ENCODE peak calls at places on chromosomes 3 and 15, in nine cellular contexts. Z is HL-60, X is IMR-90, T is A549, N is D721Med, S is HCT116, O is GM20000, V is Caco-2, J is cardiac fibroblast. I is an unnamed sample.

GRCh38 chr3:127546517-127546916 is 44.0 kb downstream of the TPRA1 start:
- DNase-seq in Z (no peak), X (no peak), T (no peak), N (no peak), S (no peak), O (no peak), V (no peak), J (no peak), I (no peak)

GRCh38 chr3:165545059-165545458 is 292.2 kb downstream of the BCHE start:
- DNase-seq in Z (no peak), X (no peak), T (no peak), N (no peak), S (no peak), O (no peak), V (no peak), J (no peak), I (no peak)

GRCh38 chr15:46589088-46589487 is 954.3 kb downstream of the SQOR start:
- DNase-seq in Z (no peak), X (no peak), T (no peak), N (no peak), S (no peak), O (no peak), V (no peak), J (no peak), I (no peak)

GRCh38 chr3:179063945-179064560 is 7.6 kb downstream of the ZMAT3 start:
- DNase-seq in Z (no peak), X (peak), T (peak), N (no peak), S (no peak), O (no peak), V (no peak), J (no peak), I (no peak)

GRCh38 chr3:81485444-81485865 is 276.0 kb downstream of the GBE1 start:
- DNase-seq in Z (no peak), X (peak), T (no peak), N (no peak), S (no peak), O (peak), V (no peak), J (peak), I (no peak)

GRCh38 chr3:160040181-160040580 is 51.5 kb downstream of the IL12A start:
- DNase-seq in Z (no peak), X (peak), T (no peak), N (no peak), S (no peak), O (no peak), V (no peak), J (no peak), I (no peak)

GRCh38 chr3:184134746-184135148 is 411 bp upstream of the EIF2B5 start:
- DNase-seq in Z (peak), X (no peak), T (no peak), N (no peak), S (no peak), O (no peak), V (no peak), J (no peak), I (no peak)

GRCh38 chr3:157248590-157249425 is 88.9 kb upstream of the CCNL1 start:
- DNase-seq in Z (no peak), X (peak), T (peak), N (no peak), S (peak), O (no peak), V (no peak), J (peak), I (no peak)

GRCh38 chr3:42535981-42536784 is 33.7 kb downstream of the VIPR1 start:
- DNase-seq in Z (peak), X (no peak), T (peak), N (no peak), S (no peak), O (peak), V (peak), J (peak), I (peak)

GRCh38 chr3:106750092-106750491 is 627.1 kb upstream of the CCDC54 start:
- DNase-seq in Z (no peak), X (no peak), T (no peak), N (no peak), S (no peak), O (no peak), V (no peak), J (no peak), I (no peak)

GRCh38 chr15:40103124-40103858 is 5.4 kb downstream of the BMF start:
- DNase-seq in Z (peak), X (peak), T (no peak), N (peak), S (no peak), O (no peak), V (peak), J (peak), I (no peak)

GRCh38 chr3:70726966-70727365 is 414.5 kb upstream of the MDFIC2 start:
- DNase-seq in Z (no peak), X (peak), T (no peak), N (no peak), S (no peak), O (no peak), V (no peak), J (no peak), I (no peak)

GRCh38 chr3:48215876-48216275 is 7.4 kb upstream of the CAMP start:
- DNase-seq in Z (no peak), X (no peak), T (no peak), N (no peak), S (no peak), O (no peak), V (no peak), J (peak), I (no peak)

GRCh38 chr3:13352621-13353131 is 67.4 kb downstream of the NUP210 start:
- DNase-seq in Z (peak), X (peak), T (no peak), N (no peak), S (no peak), O (no peak), V (no peak), J (no peak), I (peak)

GRCh38 chr15:92909131-92909781 is 9.1 kb downstream of the CHD2 start:
- DNase-seq in Z (no peak), X (peak), T (no peak), N (no peak), S (no peak), O (no peak), V (no peak), J (peak), I (no peak)

GRCh38 chr3:108222813-108223307 is 636 bp upstream of the IFT57 start:
- DNase-seq in Z (no peak), X (peak), T (no peak), N (no peak), S (no peak), O (no peak), V (no peak), J (peak), I (no peak)

GRCh38 chr3:13141991-13142412 is 68.8 kb upstream of the IQSEC1 start:
- DNase-seq in Z (peak), X (peak), T (no peak), N (no peak), S (no peak), O (peak), V (peak), J (peak), I (no peak)

GRCh38 chr3:159727506-159727905 is 261.1 kb upstream of the IL12A start:
- DNase-seq in Z (no peak), X (no peak), T (no peak), N (no peak), S (no peak), O (no peak), V (no peak), J (no peak), I (no peak)

GRCh38 chr15:56919708-56920637 is 1.5 kb downstream of the TCF12 start:
- DNase-seq in Z (peak), X (peak), T (peak), N (no peak), S (no peak), O (peak), V (peak), J (peak), I (peak)

GRCh38 chr3:55461896-55462295 is 25.2 kb downstream of the WNT5A start:
- DNase-seq in Z (no peak), X (peak), T (no peak), N (no peak), S (no peak), O (no peak), V (no peak), J (peak), I (no peak)

GRCh38 chr3:169848741-169849140 is 21.0 kb downstream of the LRRC31 start:
- DNase-seq in Z (no peak), X (no peak), T (no peak), N (no peak), S (no peak), O (no peak), V (no peak), J (no peak), I (no peak)

GRCh38 chr3:50139308-50139707 is 15.8 kb upstream of the SEMA3F start:
- DNase-seq in Z (no peak), X (no peak), T (no peak), N (no peak), S (no peak), O (no peak), V (no peak), J (no peak), I (no peak)

GRCh38 chr15:101062471-101063171 is 143.5 kb downstream of the LRRK1 start:
- DNase-seq in Z (no peak), X (no peak), T (no peak), N (no peak), S (no peak), O (peak), V (no peak), J (no peak), I (no peak)

GRCh38 chr3:45832691-45833090 is 9.2 kb downstream of the LZTFL1 start:
- DNase-seq in Z (no peak), X (peak), T (no peak), N (no peak), S (peak), O (no peak), V (peak), J (peak), I (no peak)

GRCh38 chr3:133663569-133664313 is 2.0 kb upstream of the TOPBP1 start:
- DNase-seq in Z (peak), X (peak), T (peak), N (peak), S (peak), O (peak), V (peak), J (peak), I (peak)

GRCh38 chr3:49900491-49901153 is 3.1 kb downstream of the MST1R start:
- DNase-seq in Z (no peak), X (peak), T (peak), N (no peak), S (peak), O (no peak), V (peak), J (peak), I (no peak)

GRCh38 chr3:13746385-13746784 is 133.5 kb downstream of the WNT7A start:
- DNase-seq in Z (no peak), X (no peak), T (no peak), N (no peak), S (no peak), O (no peak), V (no peak), J (no peak), I (no peak)

GRCh38 chr3:66722675-66723074 is 221.9 kb upstream of the LRIG1 start:
- DNase-seq in Z (no peak), X (peak), T (no peak), N (no peak), S (no peak), O (no peak), V (no peak), J (peak), I (no peak)

DNA sequence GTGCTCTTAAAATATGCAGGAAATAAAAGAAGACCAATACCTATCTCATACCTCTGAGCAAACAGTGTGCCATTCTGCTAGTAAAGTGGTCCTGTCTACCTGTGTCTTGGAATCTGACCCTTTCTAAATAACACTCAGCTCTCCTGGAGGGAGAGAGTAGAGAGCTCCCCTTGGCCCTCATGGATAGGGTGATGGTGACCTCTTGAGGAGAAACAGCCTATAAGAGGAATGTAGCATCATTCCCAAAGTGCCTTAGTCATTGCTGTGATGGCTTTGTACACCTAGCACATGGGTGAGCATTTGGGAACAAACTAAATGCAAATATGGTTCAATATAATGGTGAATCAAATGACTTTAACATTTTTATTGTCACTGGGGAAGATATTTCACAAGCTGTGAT is 10.0 kb downstream of the SNTN start:
- DNase-seq in Z (no peak), X (no peak), T (no peak), N (no peak), S (no peak), O (no peak), V (peak), J (no peak), I (no peak)
- TF ChIP-seq CTCF in Z (no peak), X (peak), T (no peak), N (peak), S (no peak), O (no peak), V (peak), J (no peak), I (no peak)

DNA sequence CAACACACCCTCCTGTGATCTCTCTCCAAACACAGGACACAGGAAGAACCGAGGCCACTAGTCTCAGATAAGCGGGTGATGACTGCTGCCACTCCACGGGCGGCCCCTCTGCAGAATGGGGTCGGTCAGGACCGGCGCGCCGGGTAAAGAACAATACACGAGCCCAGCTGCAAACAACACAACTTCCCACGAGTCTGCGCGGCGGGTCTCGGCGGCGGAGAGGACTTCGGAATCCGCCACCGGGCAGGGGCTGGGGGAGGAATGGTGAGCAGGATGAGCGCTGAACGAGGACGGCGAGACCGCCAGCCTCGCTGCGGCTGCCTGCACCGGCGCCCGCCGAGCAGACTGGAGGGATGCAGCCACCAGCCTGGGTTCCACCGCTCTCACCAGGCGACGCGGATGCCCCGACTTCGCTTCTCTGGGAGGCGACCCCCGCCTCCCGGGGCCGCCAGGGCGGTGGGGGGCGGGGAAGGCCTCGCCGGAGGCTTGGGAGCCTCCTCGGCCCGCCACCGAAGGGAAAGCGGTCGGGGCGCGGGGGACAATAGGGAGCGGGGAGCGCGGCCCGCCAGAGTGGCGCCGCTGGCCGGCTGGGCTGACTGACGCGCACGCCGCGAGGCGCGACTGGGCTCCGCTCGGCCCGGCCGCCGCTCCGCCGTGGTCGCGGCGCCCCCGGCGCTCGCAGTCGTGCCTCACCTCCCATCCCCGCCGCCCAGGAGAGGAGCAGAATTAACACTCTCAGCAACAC is 548 bp downstream of the ADAM10 start:
- DNase-seq in Z (peak), X (no peak), T (peak), N (no peak), S (no peak), O (peak), V (peak), J (peak), I (peak)
- TF ChIP-seq CTCF in Z (no peak), X (no peak), T (no peak), N (no peak), S (no peak), O (no peak), V (no peak), J (no peak), I (no peak)

DNA sequence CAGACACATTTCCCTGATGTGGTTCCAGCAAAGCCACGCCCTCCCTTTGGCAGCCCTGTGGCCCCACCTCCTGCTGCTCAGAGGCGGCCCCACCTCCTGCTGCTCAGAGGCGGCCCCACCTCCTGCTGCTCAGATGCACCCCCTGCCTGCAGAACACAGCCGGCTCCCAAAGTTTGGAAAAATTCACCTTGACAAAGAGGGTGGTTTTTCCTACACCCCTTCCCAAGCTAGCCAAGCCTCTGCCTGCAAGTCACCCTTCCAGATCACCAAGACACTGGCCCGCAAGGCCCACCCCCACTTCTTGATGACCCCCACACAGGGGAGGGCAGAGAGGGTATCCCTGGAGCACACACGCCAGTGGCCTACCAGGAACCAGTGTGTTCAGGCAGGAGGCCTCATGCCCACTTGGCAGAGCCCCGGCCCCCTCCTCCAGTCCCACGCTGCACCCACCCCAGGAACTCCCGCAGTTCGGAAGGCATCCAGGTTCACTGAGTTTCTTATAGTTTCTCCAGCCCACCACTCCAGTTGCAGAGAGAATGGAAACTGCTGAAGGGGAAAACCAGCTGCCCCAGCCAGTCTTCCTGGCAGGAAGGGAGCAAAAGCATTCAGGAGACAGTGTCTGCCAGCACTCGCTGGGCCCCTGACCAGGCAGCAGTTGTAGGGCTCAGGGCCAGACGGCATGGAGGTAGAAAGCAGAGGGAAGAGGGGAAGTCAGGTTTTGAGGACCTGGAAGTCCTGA is 2.3 kb upstream of the HAPLN3 start:
- DNase-seq in Z (peak), X (peak), T (peak), N (no peak), S (no peak), O (no peak), V (peak), J (peak), I (peak)
- TF ChIP-seq CTCF in Z (no peak), X (peak), T (peak), N (peak), S (peak), O (no peak), V (peak), J (peak), I (peak)

GRCh38 chr15:75731248-75732100 is 18.8 kb upstream of the CSPG4 start:
- DNase-seq in Z (no peak), X (peak), T (no peak), N (no peak), S (no peak), O (no peak), V (peak), J (peak), I (no peak)
- TF ChIP-seq CTCF in Z (no peak), X (peak), T (no peak), N (no peak), S (no peak), O (no peak), V (no peak), J (no peak), I (no peak)

GRCh38 chr3:198076722-198077308 is 116.8 kb downstream of the LMLN start:
- DNase-seq in Z (no peak), X (no peak), T (no peak), N (no peak), S (no peak), O (no peak), V (no peak), J (no peak), I (no peak)

GRCh38 chr3:198081421-198081844 is 121.4 kb downstream of the LMLN start:
- DNase-seq in Z (no peak), X (no peak), T (no peak), N (no peak), S (no peak), O (no peak), V (no peak), J (no peak), I (no peak)

GRCh38 chr3:198079771-198080520 is 119.9 kb downstream of the LMLN start:
- DNase-seq in Z (peak), X (peak), T (no peak), N (no peak), S (peak), O (peak), V (no peak), J (peak), I (peak)

GRCh38 chr3:198080521-198081384 is 120.7 kb downstream of the LMLN start:
- DNase-seq in Z (peak), X (peak), T (peak), N (no peak), S (peak), O (peak), V (peak), J (peak), I (peak)
- TF ChIP-seq CTCF in Z (peak), X (peak), T (peak), N (peak), S (peak), O (peak), V (peak), J (peak), I (peak)